ENCODE peak calls at places on chromosomes 6 and 20, in five cellular contexts. R is right lobe of liver; G is fibroblast of lung; K is lower leg skin; M is activated CD8-positive, alpha-beta T cell treated with anti-CD3 and anti-CD28 coated beads for 36 hours. N is an unnamed sample.

GRCh38 chr6:169960891-169961611 is 209.6 kb downstream of the ERMARD start:
- DNase-seq in G (no peak), R (no peak), M (no peak), K (no peak), N (no peak)

GRCh38 chr6:87848616-87849015 is 146.6 kb upstream of the AKIRIN2 start:
- DNase-seq in G (no peak), R (no peak), K (no peak), M (no peak), N (no peak)

GRCh38 chr6:89483111-89483720 is 50.3 kb downstream of the ANKRD6 start:
- DNase-seq in M (no peak), G (peak), R (no peak), K (no peak), N (no peak)

GRCh38 chr20:20624914-20625313 is 87.5 kb downstream of the RALGAPA2 start:
- DNase-seq in K (no peak), M (no peak), G (no peak), R (no peak), N (no peak)

GRCh38 chr6:134535831-134536230 is 217.9 kb upstream of the SGK1 start:
- DNase-seq in G (peak), R (no peak), M (no peak), K (no peak), N (no peak)

GRCh38 chr6:79895382-79896100 is 51.8 kb downstream of the ELOVL4 start:
- DNase-seq in M (no peak), K (no peak), G (peak), R (no peak), N (no peak)

GRCh38 chr20:8385247-8385646 is 253.2 kb downstream of the PLCB1 start:
- DNase-seq in M (no peak), K (no peak), R (no peak), G (peak), N (no peak)

GRCh38 chr6:30194797-30195690 is 18.2 kb downstream of the TRIM26 start:
- DNase-seq in K (no peak), R (no peak), G (no peak), M (no peak), N (no peak)

GRCh38 chr20:43925786-43926185 is 11.1 kb downstream of the TOX2 start:
- DNase-seq in R (no peak), G (peak), K (no peak), M (peak), N (no peak)

GRCh38 chr20:53712212-53712977 is 118.8 kb upstream of the ZNF217 start:
- DNase-seq in G (no peak), M (no peak), K (no peak), R (peak), N (no peak)

GRCh38 chr6:89984926-89985743 is 90.9 kb downstream of the GJA10 start:
- DNase-seq in M (peak), G (peak), K (no peak), R (peak), N (no peak)

GRCh38 chr6:125746731-125747588 is 2.5 kb upstream of the HEY2 start:
- DNase-seq in K (no peak), M (peak), G (peak), R (peak), N (no peak)

GRCh38 chr20:58092871-58093270 is 135.6 kb downstream of the ANKRD60 start:
- DNase-seq in K (no peak), G (no peak), M (no peak), R (no peak), N (no peak)

GRCh38 chr6:137903274-137903932 is 36.3 kb downstream of the TNFAIP3 start:
- DNase-seq in G (no peak), M (no peak), R (no peak), K (no peak), N (no peak)

GRCh38 chr6:134357110-134357509 is 39.2 kb upstream of the SGK1 start:
- DNase-seq in G (no peak), K (no peak), R (no peak), M (no peak), N (no peak)

GRCh38 chr20:44154521-44155001 is 32.4 kb downstream of the JPH2 start:
- DNase-seq in R (no peak), G (peak), K (no peak), M (no peak), N (no peak)

GRCh38 chr6:138647006-138647405 is 126.6 kb upstream of the CCDC28A start:
- DNase-seq in K (no peak), R (no peak), M (no peak), G (peak), N (no peak)

GRCh38 chr6:93701526-93701925 is 282.2 kb upstream of the EPHA7 start:
- DNase-seq in R (no peak), M (no peak), K (no peak), G (no peak), N (no peak)

GRCh38 chr20:36472656-36473071 is 68.7 kb upstream of the MYL9 start:
- DNase-seq in K (peak), M (peak), R (no peak), G (peak), N (no peak)

DNA sequence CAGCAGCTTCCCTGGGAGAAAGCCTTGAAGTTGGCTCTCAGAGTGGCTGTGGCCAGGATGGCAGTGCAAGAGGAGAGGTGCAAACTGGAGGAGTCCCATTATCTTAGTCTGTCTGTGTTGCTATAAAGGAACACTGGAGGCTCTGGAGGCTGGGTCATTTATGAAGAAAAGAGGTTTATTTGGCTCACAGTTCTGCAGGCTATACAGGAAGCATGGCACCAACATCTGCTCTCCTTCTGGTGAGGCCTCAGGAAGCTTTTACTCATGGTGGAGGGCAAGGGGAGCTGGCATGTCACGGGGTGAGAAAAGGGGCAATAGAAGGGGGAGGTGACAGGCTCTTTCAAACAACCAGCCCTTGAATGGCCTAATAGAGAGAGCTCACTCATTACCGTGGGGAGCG is 47.1 kb downstream of the PSMG4 start:
- DNase-seq in M (no peak), G (no peak), R (no peak), K (no peak), N (no peak)
- TF ChIP-seq CTCF in M (no peak), G (no peak), R (no peak), K (no peak), N (no peak)

GRCh38 chr20:37969949-37970855 is 63.1 kb downstream of the TTI1 start:
- DNase-seq in G (no peak), K (no peak), R (no peak), M (no peak), N (no peak)

GRCh38 chr20:37973059-37973910 is 60.0 kb downstream of the TTI1 start:
- DNase-seq in K (no peak), M (no peak), R (no peak), G (no peak), N (no peak)

GRCh38 chr20:37970856-37971245 is 62.4 kb downstream of the TTI1 start:
- DNase-seq in K (no peak), R (no peak), M (no peak), G (no peak), N (no peak)

GRCh38 chr20:37972256-37973058 is 60.8 kb downstream of the TTI1 start:
- DNase-seq in M (no peak), G (no peak), R (no peak), K (no peak), N (no peak)

DNA sequence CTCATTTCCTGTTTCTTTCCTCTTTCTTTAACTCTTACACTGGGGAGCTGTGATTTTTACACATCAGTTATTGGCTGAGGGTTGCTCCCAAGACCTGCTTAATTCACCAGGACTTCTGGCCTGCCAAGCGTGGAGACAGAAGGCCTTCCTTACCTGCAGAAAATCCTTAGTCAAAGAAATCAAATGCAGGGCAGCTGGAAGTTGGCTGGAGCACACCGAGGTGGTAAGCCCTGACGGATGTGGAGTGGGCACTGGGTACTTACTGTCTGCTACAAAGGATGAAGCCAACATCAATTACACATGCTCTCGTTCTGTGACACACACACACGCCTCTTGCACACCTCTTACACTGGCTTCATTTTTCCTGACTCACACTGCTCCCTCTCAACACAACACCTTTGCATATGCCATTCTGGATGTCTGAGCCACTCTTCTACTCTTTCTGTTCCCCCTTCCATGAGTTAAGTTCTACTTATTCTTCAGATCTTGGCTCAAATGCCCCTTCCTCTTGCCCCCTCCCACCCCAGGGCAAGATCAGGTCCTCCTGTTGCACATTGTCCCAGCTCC is 61.6 kb downstream of the TTI1 start:
- DNase-seq in G (no peak), K (no peak), M (no peak), R (no peak), N (no peak)
- TF ChIP-seq CTCF in G (no peak), K (no peak), M (no peak), R (no peak), N (no peak)

DNA sequence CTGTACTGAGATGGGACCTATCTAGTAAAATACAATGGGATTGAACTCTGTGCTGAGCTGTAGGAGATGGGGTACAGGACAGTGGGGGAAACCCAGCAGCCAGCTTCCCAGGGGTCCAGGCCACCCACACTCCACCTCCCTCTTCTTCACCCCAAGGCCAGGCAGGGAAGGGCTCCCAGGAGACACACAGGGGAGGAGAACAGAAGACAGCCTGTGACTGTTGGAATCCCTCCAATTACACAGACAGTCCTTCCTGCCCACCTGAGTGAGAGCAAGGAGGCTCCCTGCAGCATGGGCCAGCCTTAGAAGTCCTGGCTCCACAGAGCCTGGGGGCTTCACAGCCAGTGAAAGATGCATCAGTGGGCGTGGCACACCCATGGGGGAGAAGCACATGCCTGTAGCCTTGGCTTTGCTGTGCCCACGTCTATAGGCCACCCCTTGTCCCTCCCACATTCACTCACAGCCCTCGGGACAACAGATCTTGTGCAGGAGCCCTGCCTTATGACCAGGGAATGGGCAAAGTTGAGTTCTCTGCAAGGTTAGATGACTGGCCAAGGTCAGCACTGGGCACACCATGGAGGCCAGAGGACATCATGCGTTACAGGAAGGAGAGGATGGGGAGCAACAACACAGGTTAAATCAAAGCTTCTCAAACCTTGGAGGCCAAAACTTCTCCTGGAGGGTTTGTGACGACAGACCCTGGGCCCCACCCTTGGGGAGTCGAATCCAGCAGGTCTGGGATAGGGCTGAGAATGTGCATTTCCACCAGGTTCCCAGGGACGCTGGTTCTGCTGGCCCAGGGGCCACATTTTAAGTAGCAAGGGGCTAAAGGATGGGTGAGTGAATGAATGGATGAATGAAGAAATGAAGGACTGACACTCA is 12.3 kb upstream of the CST7 start:
- DNase-seq in M (no peak), R (no peak), K (peak), G (no peak), N (no peak)
- TF ChIP-seq CTCF in M (no peak), R (no peak), K (no peak), G (no peak), N (no peak)

DNA sequence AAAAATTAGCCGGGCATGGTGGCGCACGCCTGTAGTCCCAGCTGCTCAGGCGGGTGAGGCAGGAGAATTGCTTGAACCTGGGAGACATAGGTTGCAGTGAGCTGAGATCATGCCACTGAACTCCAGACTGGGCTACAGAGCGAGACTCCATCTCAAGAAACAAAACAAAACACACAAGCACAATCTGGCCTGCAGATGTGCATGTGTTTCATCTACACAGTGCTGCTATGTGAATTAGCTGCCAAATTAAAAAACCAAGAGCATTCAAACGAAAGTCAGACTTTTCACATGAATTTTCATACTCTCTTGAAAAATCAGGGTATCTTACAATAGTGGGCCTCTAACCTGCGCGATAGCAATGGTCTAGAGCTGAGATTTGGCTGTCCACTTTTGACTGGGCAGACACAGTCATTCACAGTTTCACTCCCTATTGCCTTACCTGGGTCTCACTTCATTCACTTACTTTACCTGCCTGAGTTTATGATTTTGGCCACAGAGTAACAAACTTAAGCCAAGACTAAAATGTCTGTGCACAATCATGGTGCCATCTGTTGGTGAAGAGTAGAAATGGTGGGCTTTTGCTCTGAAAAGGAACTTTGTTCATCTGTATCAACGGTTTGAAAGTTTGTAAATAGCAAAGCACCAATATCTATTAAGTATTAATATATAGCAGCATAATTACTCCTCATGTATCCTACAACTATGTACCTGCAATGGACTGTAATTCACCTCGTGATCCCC is 138.4 kb upstream of the UST start:
- DNase-seq in R (no peak), M (no peak), K (no peak), G (no peak), N (no peak)
- TF ChIP-seq CTCF in R (no peak), M (no peak), K (no peak), G (peak), N (no peak)

DNA sequence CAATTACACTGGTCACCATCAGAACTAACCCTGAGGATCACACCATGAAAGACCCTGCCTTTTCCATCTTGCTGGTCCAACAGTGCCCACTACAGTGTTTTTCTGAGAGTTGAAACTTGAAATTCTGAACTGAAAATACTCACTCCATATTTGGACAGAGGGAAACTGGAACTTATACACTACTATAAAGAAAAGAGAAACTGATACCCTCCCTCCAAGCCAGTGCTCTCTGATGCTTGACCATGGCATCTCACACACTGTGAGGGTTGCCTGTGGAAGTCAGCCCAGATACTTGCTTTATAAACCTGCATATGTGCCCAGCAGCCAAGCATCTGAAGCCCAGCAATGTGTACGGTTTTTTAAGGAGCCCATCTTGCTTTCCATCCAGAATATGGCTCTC is 108.7 kb downstream of the FOXA2 start:
- DNase-seq in R (no peak), M (no peak), G (no peak), K (no peak), N (no peak)
- TF ChIP-seq CTCF in R (no peak), M (no peak), G (no peak), K (no peak), N (no peak)

DNA sequence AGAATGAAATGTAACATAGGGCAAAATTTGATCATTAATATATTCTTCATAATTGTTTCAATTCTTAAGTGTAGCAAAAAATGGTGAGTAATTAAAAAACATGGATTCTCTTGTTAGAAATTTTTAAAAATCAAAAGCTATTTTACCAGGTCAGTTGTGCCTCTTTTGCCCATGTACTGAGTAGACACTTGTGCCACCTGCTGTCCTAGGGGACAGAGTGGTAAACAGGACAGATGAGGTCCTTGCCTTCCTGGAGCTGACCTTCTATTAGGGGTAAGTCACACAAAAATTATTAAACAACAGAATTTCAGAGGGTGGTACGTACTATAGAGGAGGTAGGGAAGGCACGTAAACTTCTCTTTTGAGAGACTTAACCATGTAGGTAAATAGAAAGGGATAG is 6.5 kb downstream of the RNF24 start:
- DNase-seq in M (no peak), R (no peak), G (no peak), K (no peak), N (no peak)
- TF ChIP-seq CTCF in M (no peak), R (no peak), G (no peak), K (no peak), N (no peak)

N was measured in omental fat pad.